ENCODE peak calls at places on chromosome 15, in five cellular contexts. I is PC-3, T is neural progenitor cell, K is OCI-LY7, L is hepatocyte. Q is an unnamed sample.
A peak's percentile ranks its signal among the peaks of the same experiment; 100 is the strongest.

GRCh38 chr15:35092311-35092710 is 7.2 kb upstream of the NANOGP8 start:
- DNase-seq in I (no peak), T (no peak), K (no peak), L (no peak), Q (no peak)

GRCh38 chr15:89333011-89333860 is 1.4 kb downstream of the POLG start:
- DNase-seq in I (no peak), T (no peak), K (peak; percentile 25), L (no peak), Q (no peak)

GRCh38 chr15:48096355-48096786 is 24.4 kb upstream of the SLC24A5 start:
- DNase-seq in I (no peak), T (no peak), K (no peak), L (no peak), Q (no peak)

GRCh38 chr15:48190932-48191573 is 412 bp upstream of the CTXN2 start:
- DNase-seq in I (peak; percentile 63), T (peak; percentile 94), K (peak; percentile 25), L (peak; percentile 90), Q (peak; percentile 57)

GRCh38 chr15:49521802-49522201 is 98.8 kb downstream of the FGF7 start:
- DNase-seq in I (peak; percentile 6), T (no peak), K (no peak), L (no peak), Q (no peak)

GRCh38 chr15:78103406-78104118 is 11.2 kb downstream of the SH2D7 start:
- DNase-seq in I (peak; percentile 7), T (no peak), K (peak; percentile 19), L (no peak), Q (peak; percentile 38)

GRCh38 chr15:64749999-64750657 is 25.3 kb downstream of the RBPMS2 start:
- DNase-seq in I (no peak), T (peak; percentile 88), K (no peak), L (no peak), Q (no peak)

GRCh38 chr15:97012986-97013385 is 682.5 kb downstream of the NR2F2 start:
- DNase-seq in I (no peak), T (no peak), K (no peak), L (no peak), Q (no peak)

GRCh38 chr15:61032600-61033286 is 196.4 kb downstream of the RORA start:
- DNase-seq in I (no peak), T (no peak), K (no peak), L (no peak), Q (no peak)

GRCh38 chr15:29731865-29732264 is 90.4 kb downstream of the TJP1 start:
- DNase-seq in I (peak; percentile 85), T (no peak), K (no peak), L (no peak), Q (no peak)

GRCh38 chr15:89486726-89487050 is 9.7 kb downstream of the RHCG start:
- DNase-seq in I (no peak), T (peak; percentile 13), K (no peak), L (no peak), Q (peak; percentile 18)

GRCh38 chr15:90161946-90162345 is 39.2 kb upstream of the SEMA4B start:
- DNase-seq in I (no peak), T (no peak), K (peak; percentile 21), L (no peak), Q (peak; percentile 51)

GRCh38 chr15:64153480-64154367 is 2.2 kb downstream of the SNX22 start:
- DNase-seq in I (peak; percentile 87), T (peak; percentile 90), K (peak; percentile 98), L (peak; percentile 94), Q (peak; percentile 91)

GRCh38 chr15:40344631-40345120 is 3.9 kb upstream of the CCDC9B start:
- DNase-seq in I (peak; percentile 69), T (peak; percentile 72), K (peak; percentile 71), L (peak; percentile 76), Q (peak; percentile 60)

GRCh38 chr15:90121086-90121485 is 18.8 kb upstream of the IDH2 start:
- DNase-seq in I (no peak), T (no peak), K (no peak), L (no peak), Q (no peak)

GRCh38 chr15:31434418-31435255 is 108.0 kb downstream of the KLF13 start:
- DNase-seq in I (peak; percentile 56), T (no peak), K (peak; percentile 71), L (no peak), Q (peak; percentile 90)

GRCh38 chr15:49847937-49848823 is 227.3 kb downstream of the DTWD1 start:
- DNase-seq in I (peak; percentile 95), T (no peak), K (no peak), L (no peak), Q (no peak)

GRCh38 chr15:51076898-51077564 is 17.7 kb downstream of the TNFAIP8L3 start:
- DNase-seq in I (no peak), T (no peak), K (no peak), L (no peak), Q (peak; percentile 35)

GRCh38 chr15:51624022-51624421 is 1.5 kb upstream of the DMXL2 start:
- DNase-seq in I (no peak), T (no peak), K (no peak), L (no peak), Q (no peak)

GRCh38 chr15:58573270-58573669 is 141.5 kb downstream of the LIPC start:
- DNase-seq in I (no peak), T (no peak), K (no peak), L (no peak), Q (no peak)

GRCh38 chr15:35545316-35545824 is 595 bp downstream of the DPH6 start:
- DNase-seq in I (peak; percentile 38), T (no peak), K (peak; percentile 50), L (peak; percentile 57), Q (no peak)

GRCh38 chr15:70291295-70291694 is 193.6 kb upstream of the TLE3 start:
- DNase-seq in I (no peak), T (no peak), K (no peak), L (no peak), Q (no peak)

GRCh38 chr15:28993720-28994053 is 107.9 kb downstream of the APBA2 start:
- DNase-seq in I (no peak), T (no peak), K (no peak), L (no peak), Q (no peak)

GRCh38 chr15:38528279-38528678 is 36.3 kb downstream of the RASGRP1 start:
- DNase-seq in I (peak; percentile 45), T (no peak), K (no peak), L (no peak), Q (no peak)

GRCh38 chr15:70853270-70853854 is 595 bp downstream of the LARP6 start:
- DNase-seq in I (peak; percentile 32), T (peak; percentile 66), K (no peak), L (peak; percentile 64), Q (no peak)

GRCh38 chr15:95127356-95127755 is 896.0 kb downstream of the MCTP2 start:
- DNase-seq in I (no peak), T (no peak), K (no peak), L (no peak), Q (no peak)

GRCh38 chr15:29844290-29844903 is 22.1 kb upstream of the TJP1 start:
- DNase-seq in I (peak; percentile 95), T (no peak), K (no peak), L (no peak), Q (no peak)

GRCh38 chr15:42804739-42805138 is 67.8 kb upstream of the CDAN1 start:
- DNase-seq in I (no peak), T (no peak), K (no peak), L (no peak), Q (no peak)

DNA sequence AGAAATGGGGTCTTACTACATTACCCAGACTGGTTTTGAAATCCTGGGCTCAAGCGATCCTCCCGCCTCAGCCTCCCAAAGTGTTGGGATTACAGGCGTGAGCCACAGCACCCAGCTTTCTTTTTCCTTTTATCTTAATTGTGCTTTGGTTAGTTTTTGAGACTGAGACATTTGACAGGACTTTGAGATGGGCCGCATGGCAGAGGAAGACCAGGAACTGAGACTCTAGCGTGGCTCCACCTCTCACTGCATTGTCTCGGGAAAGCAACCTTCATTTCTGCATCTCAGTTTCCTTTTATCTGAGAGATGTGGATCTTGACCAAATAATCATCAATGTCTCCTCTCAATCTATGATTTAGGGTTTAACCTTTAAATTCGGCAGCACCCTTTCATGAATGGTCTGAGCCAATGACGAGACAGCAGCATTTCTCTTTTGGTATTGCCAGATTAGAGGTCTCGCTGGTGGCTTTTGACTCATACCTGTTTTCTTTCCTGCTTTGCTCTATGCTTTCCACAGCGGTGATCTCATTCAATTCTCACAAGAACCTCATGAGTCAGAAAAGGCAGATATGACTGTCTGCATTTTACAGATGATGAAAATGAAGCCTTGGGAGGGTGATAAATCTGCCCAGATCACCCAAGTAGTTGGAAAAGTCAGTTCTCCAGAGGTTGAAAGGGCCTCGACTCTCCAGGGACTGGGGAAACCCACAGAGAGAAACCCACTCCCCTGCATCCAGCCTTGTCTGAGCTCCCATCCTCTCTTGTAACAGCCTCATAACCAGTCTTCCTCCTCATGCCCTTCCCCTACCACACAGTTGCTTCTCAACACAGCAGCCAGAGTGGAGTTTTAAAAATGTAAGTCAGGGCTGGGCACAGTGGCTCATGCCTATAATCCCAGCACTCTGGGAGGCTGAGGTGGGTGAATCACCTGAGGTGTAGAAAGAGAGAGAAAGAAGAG is 84.8 kb upstream of the FOXB1 start:
- DNase-seq in I (peak; percentile 71), T (no peak), K (no peak), L (peak; percentile 30), Q (no peak)
- TF ChIP-seq EZH2phosphoT487 in I (no peak), T (no peak), K (no peak), L (no peak), Q (no peak)

GRCh38 chr15:46452297-46452820 is 817.5 kb downstream of the SQOR start:
- DNase-seq in I (no peak), T (no peak), K (no peak), L (no peak), Q (no peak)

GRCh38 chr15:46450810-46451182 is 816.0 kb downstream of the SQOR start:
- DNase-seq in I (no peak), T (no peak), K (no peak), L (no peak), Q (no peak)

GRCh38 chr15:46450112-46450809 is 815.4 kb downstream of the SQOR start:
- DNase-seq in I (no peak), T (no peak), K (no peak), L (no peak), Q (no peak)
- TF ChIP-seq CTCF in I (no peak), T (no peak), K (no peak), L (no peak), Q (no peak)

DNA sequence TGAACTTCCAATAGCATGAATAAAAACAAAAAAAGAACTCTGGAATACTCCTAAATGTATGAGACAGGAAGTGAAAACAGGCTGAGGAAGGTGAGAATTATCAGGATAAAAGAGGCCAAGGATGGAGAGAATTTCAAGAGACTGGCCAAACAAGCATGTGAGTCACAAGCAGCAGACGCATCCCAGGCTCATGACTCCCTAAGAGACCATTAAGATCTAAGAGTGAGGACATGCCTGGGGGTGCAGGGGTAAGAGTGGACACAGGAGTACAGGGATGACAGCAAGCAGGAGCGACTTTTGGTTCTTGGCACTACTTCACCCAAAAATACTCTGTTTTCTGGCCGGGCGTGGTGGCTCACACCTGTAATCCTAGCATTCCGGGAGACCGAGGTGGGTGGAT is 7.1 kb downstream of the SCAMP2 start:
- DNase-seq in I (peak; percentile 74), T (no peak), K (no peak), L (peak; percentile 56), Q (no peak)
- H4K20me1 ChIP-seq in I (peaks cover 10% of the 10 kb centered on the region), T (peaks cover 15% of the 10 kb centered on the region), K (peaks cover 4% of the 10 kb centered on the region), L (peaks cover 68% of the 10 kb centered on the region), Q (peaks cover 6% of the 10 kb centered on the region)

DNA sequence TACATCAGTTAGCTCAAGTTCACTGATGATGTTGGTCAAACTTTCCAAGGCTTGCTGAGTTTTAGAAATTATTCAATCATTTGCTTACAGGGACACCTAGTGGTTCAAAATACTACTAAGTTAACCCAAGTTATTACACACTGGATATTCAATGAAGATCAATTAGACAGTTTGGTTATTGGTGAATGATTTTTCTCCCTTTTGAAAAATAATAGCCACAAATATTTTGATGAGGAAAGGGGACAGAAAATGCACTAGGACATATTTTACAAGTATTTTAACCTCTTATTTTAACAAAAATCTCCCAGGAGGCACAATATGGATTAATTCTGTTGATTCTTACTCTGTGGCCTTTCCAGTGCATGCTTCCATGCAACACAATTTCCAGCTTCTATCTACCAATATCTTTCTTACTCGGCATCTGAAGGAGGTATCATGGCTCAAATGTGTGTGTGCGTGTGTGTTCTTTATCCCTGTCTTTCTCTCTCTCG is 20.1 kb upstream of the GOLGA6L2 start:
- DNase-seq in I (peak; percentile 67), T (peak; percentile 6), K (peak; percentile 14), L (peak; percentile 39), Q (peak; percentile 81)
- TF ChIP-seq EZH2phosphoT487 in I (no peak), T (no peak), K (no peak), L (no peak), Q (no peak)